ENCODE peak calls at places on chromosomes 5 and 9, in four cellular contexts. I, H, Y and U are unnamed samples.
A peak's percentile ranks its signal among the peaks of the same experiment; 100 is the strongest.

GRCh38 chr9:19156805-19157204 is 29.5 kb upstream of the PLIN2 start:
- DNase-seq in I (no peak), H (peak; percentile 61), Y (no peak), U (no peak)

GRCh38 chr5:134119720-134120119 is 5.2 kb downstream of the TCF7 start:
- DNase-seq in I (no peak), H (no peak), Y (no peak), U (no peak)

GRCh38 chr9:83425240-83425639 is 113.0 kb downstream of the FRMD3 start:
- DNase-seq in I (no peak), H (no peak), Y (peak; percentile 23), U (no peak)

GRCh38 chr5:78591227-78591626 is 57.3 kb downstream of the LHFPL2 start:
- DNase-seq in I (no peak), H (no peak), Y (no peak), U (no peak)

GRCh38 chr9:69984831-69985230 is 58.8 kb upstream of the MAMDC2 start:
- DNase-seq in I (no peak), H (no peak), Y (no peak), U (no peak)

GRCh38 chr9:105244996-105245719 is 707 bp downstream of the SLC44A1 start:
- DNase-seq in I (peak; percentile 23), H (peak; percentile 59), Y (peak; percentile 68), U (peak; percentile 90)

GRCh38 chr9:96327694-96328352 is 25.8 kb upstream of the HSD17B3 start:
- DNase-seq in I (peak; percentile 21), H (no peak), Y (peak; percentile 46), U (no peak)

GRCh38 chr9:31745468-31745867 is 639.0 kb upstream of the ACO1 start:
- DNase-seq in I (no peak), H (no peak), Y (no peak), U (no peak)

GRCh38 chr9:127742435-127743088 is 7.5 kb upstream of the TOR2A start:
- DNase-seq in I (no peak), H (no peak), Y (peak; percentile 80), U (no peak)

GRCh38 chr5:134708301-134708700 is 30.0 kb upstream of the CAMLG start:
- DNase-seq in I (no peak), H (no peak), Y (no peak), U (no peak)

GRCh38 chr9:2125909-2126308 is 110.8 kb downstream of the SMARCA2 start:
- DNase-seq in I (no peak), H (no peak), Y (no peak), U (no peak)

GRCh38 chr9:12737871-12738270 is 36.9 kb upstream of the LURAP1L start:
- DNase-seq in I (no peak), H (no peak), Y (no peak), U (no peak)

GRCh38 chr5:76813982-76814562 is 4.8 kb upstream of the F2RL1 start:
- DNase-seq in I (no peak), H (no peak), Y (no peak), U (no peak)

GRCh38 chr5:40017151-40017550 is 592.4 kb upstream of the DAB2 start:
- DNase-seq in I (no peak), H (no peak), Y (no peak), U (no peak)

GRCh38 chr9:130498298-130498917 is 53.6 kb downstream of the ASS1 start:
- DNase-seq in I (no peak), H (no peak), Y (peak; percentile 61), U (no peak)

GRCh38 chr5:138873886-138874200 is 1.3 kb downstream of the LRRTM2 start:
- DNase-seq in I (no peak), H (no peak), Y (peak; percentile 53), U (no peak)

GRCh38 chr5:95284512-95285405 is at the start of gene MCTP1:
- DNase-seq in I (no peak), H (peak; percentile 29), Y (peak; percentile 71), U (peak; percentile 76)

GRCh38 chr9:113479150-113479761 is 15.7 kb downstream of the RGS3 start:
- DNase-seq in I (no peak), H (no peak), Y (no peak), U (no peak)

GRCh38 chr5:156201793-156202388 is 125.1 kb upstream of the SGCD start:
- DNase-seq in I (no peak), H (no peak), Y (no peak), U (no peak)

GRCh38 chr9:101915479-101915878 is 177.0 kb upstream of the GRIN3A start:
- DNase-seq in I (no peak), H (no peak), Y (no peak), U (no peak)

GRCh38 chr5:29780401-29780800 is 1413.1 kb upstream of the CDH6 start:
- DNase-seq in I (no peak), H (no peak), Y (no peak), U (no peak)

GRCh38 chr5:38923661-38924451 is 78.0 kb downstream of the OSMR start:
- DNase-seq in I (no peak), H (no peak), Y (no peak), U (no peak)

GRCh38 chr5:114362197-114362976 is 517 bp downstream of the KCNN2 start:
- DNase-seq in I (no peak), H (no peak), Y (peak; percentile 39), U (peak; percentile 75)

GRCh38 chr9:109349431-109349846 is 28.6 kb upstream of the EPB41L4B start:
- DNase-seq in I (no peak), H (no peak), Y (no peak), U (no peak)

GRCh38 chr9:27054841-27055240 is 49.4 kb upstream of the LRRC19 start:
- DNase-seq in I (no peak), H (no peak), Y (no peak), U (no peak)

GRCh38 chr5:77641397-77641943 is 3.0 kb upstream of the OTP start:
- DNase-seq in I (no peak), H (no peak), Y (no peak), U (no peak)

GRCh38 chr5:179755022-179755421 is 22.4 kb downstream of the MAML1 start:
- DNase-seq in I (no peak), H (no peak), Y (no peak), U (no peak)

GRCh38 chr5:29143266-29143665 is 2050.2 kb upstream of the CDH6 start:
- DNase-seq in I (no peak), H (no peak), Y (peak; percentile 16), U (no peak)

GRCh38 chr5:180636403-180637075 is 12.9 kb downstream of the FLT4 start:
- DNase-seq in I (no peak), H (peak; percentile 24), Y (no peak), U (peak; percentile 61)

GRCh38 chr9:129225815-129226214 is 47.8 kb upstream of the IER5L start:
- DNase-seq in I (no peak), H (peak; percentile 85), Y (no peak), U (peak; percentile 92)

GRCh38 chr9:137828527-137829259 is 48.9 kb upstream of the CACNA1B start:
- DNase-seq in I (no peak), H (peak; percentile 48), Y (no peak), U (no peak)

GRCh38 chr5:107274576-107274975 is 396.2 kb downstream of the EFNA5 start:
- DNase-seq in I (no peak), H (no peak), Y (no peak), U (no peak)

GRCh38 chr9:111959960-111960359 is 63.3 kb downstream of the UGCG start:
- DNase-seq in I (no peak), H (no peak), Y (no peak), U (no peak)

GRCh38 chr5:73321757-73322452 is 126.7 kb downstream of the FOXD1 start:
- DNase-seq in I (no peak), H (no peak), Y (no peak), U (no peak)

GRCh38 chr5:146797683-146798082 is 80.9 kb downstream of the PPP2R2B start:
- DNase-seq in I (no peak), H (no peak), Y (no peak), U (no peak)

GRCh38 chr9:6449086-6449485 is 36.1 kb downstream of the UHRF2 start:
- DNase-seq in I (no peak), H (no peak), Y (no peak), U (no peak)

GRCh38 chr9:109143881-109144562 is 23.0 kb downstream of the FRRS1L start:
- DNase-seq in I (no peak), H (no peak), Y (peak; percentile 49), U (no peak)

GRCh38 chr9:112887377-112887776 is 3.3 kb downstream of the SLC46A2 start:
- DNase-seq in I (no peak), H (peak; percentile 43), Y (peak; percentile 30), U (no peak)

GRCh38 chr5:104533498-104533897 is 970.9 kb upstream of the NUDT12 start:
- DNase-seq in I (no peak), H (no peak), Y (no peak), U (no peak)